ENCODE peak calls at places on chromosomes 11 and 22, in four cellular contexts. M, Y, A and K are unnamed samples.

GRCh38 chr11:64186205-64187165 is 514 bp downstream of the STIP1 start:
- DNase-seq in A (no peak), Y (no peak), M (peak), K (peak)

GRCh38 chr11:82682003-82682751 is 51.5 kb downstream of the FAM181B start:
- DNase-seq in Y (no peak), A (no peak), M (peak), K (peak)

GRCh38 chr11:119756169-119756568 is 27.2 kb upstream of the NECTIN1 start:
- DNase-seq in Y (no peak), A (no peak), M (no peak), K (no peak)

GRCh38 chr11:69605737-69606526 is 35.0 kb upstream of the CCND1 start:
- DNase-seq in Y (no peak), M (no peak), A (no peak), K (no peak)

GRCh38 chr11:134846776-134847722 is 435.0 kb upstream of the B3GAT1 start:
- DNase-seq in M (no peak), Y (no peak), A (no peak), K (no peak)

GRCh38 chr11:79438631-79439429 is 2.0 kb downstream of the TENM4 start:
- DNase-seq in A (no peak), Y (no peak), M (peak), K (peak)

GRCh38 chr11:88246680-88247079 is 71.4 kb upstream of the RAB38 start:
- DNase-seq in Y (no peak), A (no peak), M (peak), K (peak)

GRCh38 chr11:12430351-12430750 is 53.0 kb downstream of the PARVA start:
- DNase-seq in A (no peak), M (peak), Y (no peak), K (peak)

GRCh38 chr11:31487848-31488247 is 21.6 kb downstream of the IMMP1L start:
- DNase-seq in M (peak), Y (no peak), A (no peak), K (peak)

GRCh38 chr11:68213135-68213515 is at the start of gene KMT5B:
- DNase-seq in M (no peak), A (no peak), Y (peak), K (no peak)

GRCh38 chr11:3222941-3223905 is 4.6 kb upstream of the MRGPRG start:
- DNase-seq in A (no peak), Y (no peak), M (no peak), K (no peak)

GRCh38 chr22:27752141-27752540 is 49.4 kb downstream of the MN1 start:
- DNase-seq in Y (no peak), A (no peak), M (no peak), K (no peak)

GRCh38 chr11:71248656-71249055 is 3.7 kb downstream of the SHANK2 start:
- DNase-seq in A (no peak), Y (no peak), M (no peak), K (no peak)

GRCh38 chr22:22199634-22200033 is 45.0 kb upstream of the VPREB1 start:
- DNase-seq in M (no peak), A (no peak), Y (no peak), K (no peak)

GRCh38 chr11:108224908-108225786 is 2.3 kb downstream of the ATM start:
- DNase-seq in A (no peak), Y (peak), M (no peak), K (no peak)

GRCh38 chr11:104653011-104653806 is 245.1 kb downstream of the CASP12 start:
- DNase-seq in A (no peak), Y (no peak), M (no peak), K (peak)

GRCh38 chr11:74559110-74559933 is 33.1 kb upstream of the POLD3 start:
- DNase-seq in Y (no peak), A (no peak), M (no peak), K (peak)

GRCh38 chr11:18633256-18634139 is 644 bp downstream of the SPTY2D1 start:
- DNase-seq in A (no peak), Y (no peak), M (peak), K (no peak)

GRCh38 chr11:6387811-6388599 is 2.3 kb upstream of the SMPD1 start:
- DNase-seq in M (peak), A (no peak), Y (no peak), K (peak)

GRCh38 chr11:12179019-12179418 is 68.6 kb downstream of the MICAL2 start:
- DNase-seq in A (no peak), Y (no peak), M (no peak), K (no peak)

GRCh38 chr11:112837162-112837826 is 123.9 kb upstream of the NCAM1 start:
- DNase-seq in Y (no peak), A (no peak), M (peak), K (peak)

GRCh38 chr11:119842731-119843130 is 113.7 kb upstream of the NECTIN1 start:
- DNase-seq in A (no peak), Y (no peak), M (no peak), K (no peak)

GRCh38 chr11:65069217-65069616 is 10.9 kb upstream of the NAALADL1 start:
- DNase-seq in A (no peak), Y (no peak), M (no peak), K (no peak)

GRCh38 chr22:19663286-19663815 is 51.0 kb upstream of the SEPTIN5 start:
- DNase-seq in M (peak), Y (no peak), A (no peak), K (peak)

GRCh38 chr11:116885951-116886629 is 48.7 kb upstream of the APOA1 start:
- DNase-seq in Y (no peak), M (no peak), A (no peak), K (peak)

GRCh38 chr11:15213471-15214231 is 98.9 kb downstream of the INSC start:
- DNase-seq in A (no peak), Y (no peak), M (no peak), K (no peak)

GRCh38 chr11:76685841-76686240 is 15.3 kb upstream of the LRRC32 start:
- DNase-seq in M (no peak), A (no peak), Y (no peak), K (no peak)

GRCh38 chr22:29004647-29005371 is 56.8 kb downstream of the C22orf31 start:
- DNase-seq in M (no peak), Y (no peak), A (no peak), K (no peak)

GRCh38 chr22:28934026-28934425 is 50.7 kb downstream of the ZNRF3 start:
- DNase-seq in A (no peak), Y (no peak), M (no peak), K (no peak)

GRCh38 chr11:69200331-69201047 is 44.8 kb downstream of the SMIM38 start:
- DNase-seq in M (no peak), A (no peak), Y (no peak), K (no peak)

GRCh38 chr11:96026310-96026709 is 102.4 kb upstream of the MTMR2 start:
- DNase-seq in A (no peak), Y (no peak), M (no peak), K (no peak)

GRCh38 chr22:32474635-32475427 is at the start of gene FBXO7:
- DNase-seq in M (peak), Y (peak), A (no peak), K (peak)

GRCh38 chr11:2578006-2578933 is 121.5 kb downstream of the KCNQ1OT1 start:
- DNase-seq in A (no peak), Y (no peak), M (no peak), K (no peak)

GRCh38 chr11:47392546-47393162 is 14.3 kb upstream of the SPI1 start:
- DNase-seq in M (no peak), A (no peak), Y (no peak), K (no peak)

GRCh38 chr11:119843760-119844330 is 114.8 kb upstream of the NECTIN1 start:
- DNase-seq in A (no peak), M (peak), Y (no peak), K (peak)